ENCODE peak calls at places on chromosomes 12 and 14, in seven cellular contexts. M is activated T-cell treated with anti-CD3 and anti-CD28 coated beads for 1 hour, K is RCC 7860, Q is Calu3, S is NCI-H345, Y is esophagus squamous epithelium, U is substantia nigra. W is an unnamed sample.

GRCh38 chr14:33386771-33387170 is 448.1 kb downstream of the NPAS3 start:
- DNase-seq in K (no peak), U (no peak), Q (no peak), M (no peak), S (no peak), Y (no peak), W (no peak)

GRCh38 chr12:39605996-39606395 is 13.6 kb downstream of the ABCD2 start:
- DNase-seq in Y (no peak), K (peak), M (no peak), Q (no peak), U (no peak), S (no peak), W (no peak)

GRCh38 chr12:107558141-107558815 is 127.3 kb upstream of the PWP1 start:
- DNase-seq in Y (no peak), S (peak), Q (no peak), K (no peak), M (no peak), U (no peak), W (no peak)

GRCh38 chr12:95623554-95624170 is 72.4 kb upstream of the USP44 start:
- DNase-seq in S (peak), U (peak), Y (no peak), M (no peak), Q (peak), K (peak), W (peak)

GRCh38 chr12:3924761-3925160 is 51.6 kb upstream of the PARP11 start:
- DNase-seq in M (no peak), K (no peak), Y (no peak), Q (no peak), S (no peak), U (no peak), W (no peak)

GRCh38 chr12:12561305-12562015 is 1.2 kb downstream of the DUSP16 start:
- DNase-seq in S (peak), U (peak), Q (peak), K (peak), M (peak), Y (no peak), W (peak)

GRCh38 chr14:84826349-84826748 is 703.6 kb upstream of the FLRT2 start:
- DNase-seq in M (no peak), U (no peak), Q (no peak), S (no peak), Y (no peak), K (no peak), W (no peak)

GRCh38 chr14:23444314-23444713 is 8.9 kb upstream of the MYH7 start:
- DNase-seq in U (no peak), K (no peak), Y (no peak), Q (no peak), M (no peak), S (no peak), W (no peak)

GRCh38 chr14:69069020-69069421 is 83.9 kb downstream of the DCAF5 start:
- DNase-seq in Q (no peak), M (no peak), S (no peak), Y (no peak), K (peak), U (no peak), W (no peak)

GRCh38 chr12:131449027-131449426 is 261.9 kb upstream of the SFSWAP start:
- DNase-seq in K (no peak), U (no peak), Q (no peak), M (no peak), Y (no peak), S (no peak), W (no peak)

GRCh38 chr14:60508707-60509437 is at the start of gene SIX6:
- DNase-seq in S (peak), U (no peak), Y (no peak), M (no peak), K (no peak), Q (no peak), W (peak)

GRCh38 chr14:91374897-91375747 is 42.5 kb downstream of the CCDC88C start:
- DNase-seq in Y (no peak), S (peak), M (no peak), K (no peak), U (no peak), Q (no peak), W (no peak)

GRCh38 chr14:69592923-69593677 is 18.3 kb upstream of the SUSD6 start:
- DNase-seq in Y (no peak), U (no peak), M (no peak), K (no peak), S (no peak), Q (no peak), W (peak)

GRCh38 chr14:37198907-37199306 is 1.2 kb downstream of the MIPOL1 start:
- DNase-seq in M (no peak), Y (no peak), Q (no peak), K (no peak), U (no peak), S (no peak), W (no peak)